ENCODE peak calls at places on chromosome 20, in eight cellular contexts. One of them, this sample, is unnamed.

GRCh38 chr20:46648903-46649649 is 2.2 kb downstream of the SLC13A3 start:
- DNase-seq in cardiac fibroblast: no peak
- DNase-seq in NCI-H510A treated with DMSO at 0.1 percent for 48 hours: no peak
- DNase-seq in neural crest cell: no peak
- DNase-seq in T-cell: no peak
- DNase-seq in RPMI7951: no peak
- DNase-seq in hepatocyte: no peak
- DNase-seq in D341Med: peak; percentile 58
- DNase-seq in this sample: no peak

GRCh38 chr20:23061713-23062561 is 12.5 kb upstream of the THBD start:
- DNase-seq in cardiac fibroblast: peak; percentile 90
- DNase-seq in NCI-H510A treated with DMSO at 0.1 percent for 48 hours: peak; percentile 22
- DNase-seq in neural crest cell: no peak
- DNase-seq in T-cell: no peak
- DNase-seq in RPMI7951: peak; percentile 88
- DNase-seq in hepatocyte: peak; percentile 70
- DNase-seq in D341Med: no peak
- DNase-seq in this sample: no peak

GRCh38 chr20:51928931-51929330 is 126.6 kb upstream of the SALL4 start:
- DNase-seq in cardiac fibroblast: no peak
- DNase-seq in NCI-H510A treated with DMSO at 0.1 percent for 48 hours: no peak
- DNase-seq in neural crest cell: no peak
- DNase-seq in T-cell: no peak
- DNase-seq in RPMI7951: no peak
- DNase-seq in hepatocyte: no peak
- DNase-seq in D341Med: no peak
- DNase-seq in this sample: no peak

GRCh38 chr20:46050444-46050843 is 21.4 kb downstream of the SLC12A5 start:
- DNase-seq in cardiac fibroblast: no peak
- DNase-seq in NCI-H510A treated with DMSO at 0.1 percent for 48 hours: no peak
- DNase-seq in neural crest cell: no peak
- DNase-seq in T-cell: no peak
- DNase-seq in RPMI7951: no peak
- DNase-seq in hepatocyte: no peak
- DNase-seq in D341Med: no peak
- DNase-seq in this sample: no peak

GRCh38 chr20:29079769-29080690 is 2177.4 kb upstream of the DEFB115 start:
- DNase-seq in cardiac fibroblast: peak; percentile 14
- DNase-seq in NCI-H510A treated with DMSO at 0.1 percent for 48 hours: no peak
- DNase-seq in neural crest cell: no peak
- DNase-seq in T-cell: peak; percentile 3
- DNase-seq in RPMI7951: peak; percentile 98
- DNase-seq in hepatocyte: no peak
- DNase-seq in D341Med: peak; percentile 10
- DNase-seq in this sample: no peak

GRCh38 chr20:21520702-21521595 is 7.1 kb upstream of the NKX2-2 start:
- DNase-seq in cardiac fibroblast: peak; percentile 4
- DNase-seq in NCI-H510A treated with DMSO at 0.1 percent for 48 hours: no peak
- DNase-seq in neural crest cell: peak; percentile 7
- DNase-seq in T-cell: no peak
- DNase-seq in RPMI7951: no peak
- DNase-seq in hepatocyte: no peak
- DNase-seq in D341Med: peak; percentile 51
- DNase-seq in this sample: peak; percentile 62

GRCh38 chr20:40632346-40632976 is 56.6 kb downstream of the MAFB start:
- DNase-seq in cardiac fibroblast: no peak
- DNase-seq in NCI-H510A treated with DMSO at 0.1 percent for 48 hours: no peak
- DNase-seq in neural crest cell: no peak
- DNase-seq in T-cell: no peak
- DNase-seq in RPMI7951: no peak
- DNase-seq in hepatocyte: no peak
- DNase-seq in D341Med: no peak
- DNase-seq in this sample: no peak

GRCh38 chr20:24497851-24498250 is 28.4 kb downstream of the SYNDIG1 start:
- DNase-seq in cardiac fibroblast: no peak
- DNase-seq in NCI-H510A treated with DMSO at 0.1 percent for 48 hours: no peak
- DNase-seq in neural crest cell: no peak
- DNase-seq in T-cell: no peak
- DNase-seq in RPMI7951: peak; percentile 70
- DNase-seq in hepatocyte: peak; percentile 91
- DNase-seq in D341Med: no peak
- DNase-seq in this sample: no peak

GRCh38 chr20:44993343-44993742 is 27.0 kb downstream of the STK4 start:
- DNase-seq in cardiac fibroblast: peak; percentile 32
- DNase-seq in NCI-H510A treated with DMSO at 0.1 percent for 48 hours: no peak
- DNase-seq in neural crest cell: no peak
- DNase-seq in T-cell: no peak
- DNase-seq in RPMI7951: peak; percentile 44
- DNase-seq in hepatocyte: no peak
- DNase-seq in D341Med: no peak
- DNase-seq in this sample: no peak